ENCODE peak calls at places on chromosome 14, in seven cellular contexts. B is mesenchymal stem cell, N is neuronal stem cell, I is H9, H is H1, G is mesendoderm, A is trophoblast cell. U is an unnamed sample.

GRCh38 chr14:65206078-65206447 is 103.7 kb upstream of the MAX start:
- DNase-seq in B (no peak), N (no peak), I (no peak), H (no peak), G (no peak), A (no peak), U (no peak)

GRCh38 chr14:104094056-104094708 is 8.7 kb downstream of the ASPG start:
- DNase-seq in B (no peak), N (no peak), I (no peak), H (no peak), G (peak), A (no peak), U (no peak)

GRCh38 chr14:92959189-92959531 is 36.2 kb downstream of the CHGA start:
- DNase-seq in B (no peak), N (no peak), I (no peak), H (no peak), G (no peak), A (no peak), U (no peak)

GRCh38 chr14:97703006-97703760 is 906.0 kb downstream of the VRK1 start:
- DNase-seq in B (no peak), N (no peak), I (no peak), H (no peak), G (no peak), A (peak), U (no peak)

GRCh38 chr14:103861413-103862392 is 14.3 kb upstream of the PPP1R13B start:
- DNase-seq in B (no peak), N (no peak), I (no peak), H (no peak), G (no peak), A (no peak), U (no peak)

GRCh38 chr14:20622816-20623291 is 18.6 kb downstream of the OR6S1 start:
- DNase-seq in B (no peak), N (no peak), I (no peak), H (no peak), G (no peak), A (no peak), U (no peak)

GRCh38 chr14:105853089-105853906 is 326.9 kb downstream of the TMEM121 start:
- DNase-seq in B (no peak), N (no peak), I (peak), H (no peak), G (no peak), A (no peak), U (no peak)

GRCh38 chr14:58216544-58216943 is 16.6 kb downstream of the ACTR10 start:
- DNase-seq in B (peak), N (no peak), I (no peak), H (no peak), G (no peak), A (no peak), U (peak)

GRCh38 chr14:96102071-96102856 is 63.1 kb downstream of the C14orf132 start:
- DNase-seq in B (no peak), N (no peak), I (no peak), H (no peak), G (peak), A (peak), U (peak)

GRCh38 chr14:104967414-104968152 is 10.6 kb downstream of the AHNAK2 start:
- DNase-seq in B (peak), N (no peak), I (peak), H (peak), G (peak), A (peak), U (no peak)

GRCh38 chr14:52961060-52961639 is 10.3 kb upstream of the FERMT2 start:
- DNase-seq in B (peak), N (no peak), I (peak), H (peak), G (peak), A (peak), U (peak)

GRCh38 chr14:22848391-22849164 is 12.2 kb downstream of the MMP14 start:
- DNase-seq in B (peak), N (no peak), I (peak), H (peak), G (peak), A (no peak), U (peak)

GRCh38 chr14:55673048-55673447 is 93.0 kb downstream of the KTN1 start:
- DNase-seq in B (no peak), N (no peak), I (no peak), H (no peak), G (no peak), A (no peak), U (no peak)
- H2AK5ac ChIP-seq in B (no peak), N (no peak), I (no peak), H (no peak), G (no peak), A (no peak), U (no peak)

DNA sequence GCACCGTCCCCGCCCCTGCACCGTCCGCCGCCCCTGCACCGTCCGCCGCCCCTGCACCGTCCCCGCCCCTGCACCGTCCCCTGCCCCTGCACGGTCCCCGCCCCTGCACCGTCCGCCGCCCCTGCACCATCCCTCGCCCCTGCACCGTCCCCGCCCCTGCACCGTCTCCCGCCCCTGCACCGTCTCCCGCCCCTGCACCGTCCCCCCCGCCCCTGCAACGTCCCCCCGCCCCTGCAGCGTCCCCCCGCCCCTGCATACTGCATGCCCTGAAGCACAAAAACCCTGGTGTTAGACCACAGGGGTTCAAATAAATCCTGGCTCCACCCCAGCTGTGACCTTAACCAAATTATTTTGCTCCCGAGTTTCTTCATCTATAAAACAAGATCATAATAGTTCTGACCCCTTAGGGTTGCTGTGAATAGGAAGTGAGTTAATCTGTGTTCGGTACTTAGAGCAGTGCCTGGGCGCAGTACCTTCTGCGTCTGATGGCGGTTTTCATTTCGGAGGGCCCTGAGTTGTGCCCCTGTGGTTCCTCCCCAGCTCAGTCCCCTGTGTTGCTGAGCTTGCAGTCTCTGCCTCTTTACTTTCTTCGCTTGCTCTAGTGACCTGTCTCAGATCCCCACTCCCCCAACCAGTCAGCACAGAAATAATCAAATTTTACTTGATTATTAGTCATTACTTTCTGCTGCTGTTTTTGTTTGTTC is 38.2 kb downstream of the ESRRB start:
- DNase-seq in B (no peak), N (peak), I (peak), H (no peak), G (no peak), A (no peak), U (no peak)
- H3K9ac ChIP-seq in B (no peak), N (no peak), I (peak), H (no peak), G (peak), A (no peak), U (no peak)

GRCh38 chr14:86055512-86055911 is 525.6 kb downstream of the FLRT2 start:
- DNase-seq in B (no peak), N (no peak), I (no peak), H (no peak), G (peak), A (peak), U (peak)
- H2AK5ac ChIP-seq in B (no peak), N (no peak), I (no peak), H (no peak), G (no peak), A (no peak), U (no peak)

GRCh38 chr14:42469637-42470426 is 863.2 kb downstream of the LRFN5 start:
- DNase-seq in B (peak), N (no peak), I (no peak), H (no peak), G (no peak), A (no peak), U (peak)
- H3K9ac ChIP-seq in B (peak), N (no peak), I (no peak), H (no peak), G (no peak), A (no peak), U (no peak)

DNA sequence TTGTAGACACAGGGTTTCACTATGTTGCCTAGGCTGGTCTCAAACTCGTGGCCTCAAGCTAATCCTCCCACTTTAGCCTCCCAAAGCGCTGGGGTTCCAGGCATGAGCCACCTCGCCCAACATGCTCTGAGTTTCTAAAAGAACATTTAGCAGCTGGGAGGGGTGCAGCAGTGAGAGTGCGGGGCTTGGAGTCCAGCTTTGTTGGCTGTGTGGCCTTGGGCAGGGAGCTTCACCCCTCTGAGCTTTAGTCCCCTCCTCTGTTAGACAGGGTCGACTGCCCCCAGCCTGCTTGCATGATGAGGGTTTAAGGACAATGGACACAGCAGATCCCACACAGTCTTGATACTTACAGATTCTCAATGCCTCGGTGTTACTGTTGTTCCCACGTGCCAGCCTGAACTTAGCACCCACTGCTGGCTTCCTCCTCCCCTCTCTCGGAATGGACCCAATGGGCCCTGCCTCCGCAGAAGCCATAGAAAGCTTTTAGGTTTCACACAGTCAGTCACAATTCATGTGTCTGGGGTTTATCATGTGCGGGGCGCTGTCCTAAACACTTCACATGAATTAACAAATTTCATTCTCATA is 54.6 kb downstream of the PSMA6 start:
- DNase-seq in B (no peak), N (no peak), I (peak), H (no peak), G (no peak), A (no peak), U (no peak)
- H2AK5ac ChIP-seq in B (no peak), N (peak), I (no peak), H (no peak), G (peak), A (peak), U (no peak)

GRCh38 chr14:99916091-99916383 is 122.8 kb downstream of the EML1 start:
- DNase-seq in B (no peak), N (no peak), I (no peak), H (no peak), G (no peak), A (no peak), U (no peak)
- H3K9ac ChIP-seq in B (no peak), N (no peak), I (no peak), H (no peak), G (no peak), A (no peak), U (no peak)

GRCh38 chr14:94716976-94717375 is 52.9 kb downstream of the GSC start:
- DNase-seq in B (no peak), N (no peak), I (no peak), H (no peak), G (no peak), A (no peak), U (no peak)
- H2AK5ac ChIP-seq in B (no peak), N (no peak), I (no peak), H (no peak), G (no peak), A (no peak), U (no peak)

GRCh38 chr14:81582420-81582819 is 48.8 kb upstream of the SEL1L start:
- DNase-seq in B (no peak), N (no peak), I (no peak), H (no peak), G (no peak), A (no peak), U (no peak)
- H3K9ac ChIP-seq in B (no peak), N (no peak), I (no peak), H (no peak), G (no peak), A (no peak), U (no peak)

DNA sequence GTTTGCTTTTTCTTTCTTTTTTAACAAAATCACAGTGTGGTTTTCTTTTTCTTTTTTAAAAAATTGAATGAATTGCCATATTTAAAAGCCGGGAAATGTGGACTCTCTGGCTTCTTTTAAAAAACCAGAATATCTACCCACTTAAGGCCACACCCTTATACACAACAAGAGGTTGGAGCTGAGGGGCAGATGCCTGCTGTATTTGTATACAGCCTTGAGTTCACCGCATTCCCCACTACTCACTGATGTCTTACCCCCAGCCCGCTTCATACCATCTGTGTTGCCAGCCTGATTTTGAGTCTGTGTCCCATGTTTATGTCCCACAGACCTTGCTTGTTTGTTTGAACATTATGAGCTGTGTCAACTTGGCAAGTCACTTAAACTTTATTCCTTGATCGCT is 14.3 kb downstream of the JDP2 start:
- DNase-seq in B (no peak), N (no peak), I (peak), H (no peak), G (no peak), A (no peak), U (no peak)
- H2AK5ac ChIP-seq in B (no peak), N (no peak), I (no peak), H (no peak), G (no peak), A (peak), U (peak)

GRCh38 chr14:81323094-81323493 is 77.0 kb downstream of the STON2 start:
- DNase-seq in B (no peak), N (no peak), I (no peak), H (no peak), G (no peak), A (no peak), U (no peak)
- H3K9ac ChIP-seq in B (no peak), N (no peak), I (no peak), H (no peak), G (peak), A (no peak), U (no peak)

U was measured in IMR-90.